ENCODE peak calls at places on chromosomes 7 and 10, in eight cellular contexts. C is cardiac fibroblast, O is astrocyte, L is neural crest cell, K is epithelial cell of esophagus, I is NCI-H1694 treated with DMSO at 0.1 percent for 48 hours, T is colonic mucosa, N is endothelial cell of umbilical vein. D is an unnamed sample.

GRCh38 chr10:43395571-43396060 is 13.4 kb downstream of the HNRNPF start:
- DNase-seq in C (peak), O (no peak), L (no peak), K (no peak), I (no peak), T (no peak), N (peak), D (peak)

GRCh38 chr7:32023353-32023752 is 46.9 kb downstream of the PDE1C start:
- DNase-seq in C (no peak), O (peak), L (no peak), K (no peak), I (no peak), T (no peak), N (no peak), D (no peak)

GRCh38 chr10:127162841-127163240 is 33.5 kb downstream of the INSYN2A start:
- DNase-seq in C (no peak), O (no peak), L (no peak), K (no peak), I (no peak), T (no peak), N (no peak), D (no peak)

GRCh38 chr7:82247814-82248433 is 195.7 kb downstream of the CACNA2D1 start:
- DNase-seq in C (peak), O (no peak), L (no peak), K (peak), I (peak), T (no peak), N (no peak), D (no peak)

GRCh38 chr10:44366936-44367630 is 17.8 kb downstream of the CXCL12 start:
- DNase-seq in C (peak), O (peak), L (no peak), K (no peak), I (no peak), T (no peak), N (no peak), D (no peak)

GRCh38 chr10:71143170-71143569 is 69.2 kb upstream of the UNC5B start:
- DNase-seq in C (no peak), O (no peak), L (no peak), K (no peak), I (no peak), T (no peak), N (no peak), D (no peak)

GRCh38 chr7:13457790-13458189 is 531.7 kb downstream of the ETV1 start:
- DNase-seq in C (no peak), O (no peak), L (no peak), K (no peak), I (no peak), T (no peak), N (no peak), D (no peak)

GRCh38 chr10:28774051-28774995 is 97.0 kb downstream of the BAMBI start:
- DNase-seq in C (no peak), O (peak), L (no peak), K (no peak), I (no peak), T (no peak), N (no peak), D (no peak)

GRCh38 chr10:60032723-60033122 is 126.4 kb upstream of the CCDC6 start:
- DNase-seq in C (peak), O (peak), L (no peak), K (peak), I (peak), T (peak), N (peak), D (no peak)